ENCODE peak calls at places on chromosomes 16 and 17, in five cellular contexts. R, T, D, H and I are unnamed samples.

GRCh38 chr16:23940111-23940510 is 104.3 kb downstream of the PRKCB start:
- DNase-seq in T (no peak), D (no peak), R (no peak), H (no peak), I (no peak)

GRCh38 chr17:17737938-17738894 is 57.0 kb downstream of the RAI1 start:
- DNase-seq in H (peak), D (no peak), T (no peak), R (peak), I (no peak)

GRCh38 chr16:72725643-72726042 is 322.3 kb downstream of the ZFHX3 start:
- DNase-seq in R (no peak), D (no peak), T (no peak), H (no peak), I (no peak)

GRCh38 chr17:50027639-50028206 is 28.2 kb upstream of the ITGA3 start:
- DNase-seq in H (peak), D (peak), R (peak), T (no peak), I (no peak)

GRCh38 chr16:3026609-3027487 is 3.0 kb downstream of the THOC6 start:
- DNase-seq in D (no peak), H (no peak), R (peak), T (no peak), I (no peak)

GRCh38 chr17:29616300-29617048 is 6.2 kb downstream of the CORO6 start:
- DNase-seq in H (no peak), T (no peak), D (no peak), R (no peak), I (no peak)

GRCh38 chr17:68344701-68345136 is 53.4 kb downstream of the ARSG start:
- DNase-seq in R (no peak), D (no peak), T (no peak), H (no peak), I (no peak)

GRCh38 chr17:74879308-74879707 is 6.5 kb upstream of the FDXR start:
- DNase-seq in R (no peak), H (no peak), D (no peak), T (no peak), I (no peak)

GRCh38 chr16:59252317-59252716 is 518.2 kb upstream of the GOT2 start:
- DNase-seq in R (no peak), T (no peak), H (no peak), D (no peak), I (no peak)

GRCh38 chr16:56357765-56358322 is 67.5 kb downstream of the AMFR start:
- DNase-seq in T (peak), D (no peak), H (no peak), R (no peak), I (peak)

GRCh38 chr16:56246051-56246817 is 54.9 kb downstream of the GNAO1 start:
- DNase-seq in T (no peak), H (no peak), R (no peak), D (no peak), I (no peak)

GRCh38 chr16:69328854-69329316 is 1.5 kb downstream of the PDF start:
- DNase-seq in R (peak), H (no peak), D (no peak), T (peak), I (peak)

GRCh38 chr16:11057696-11058345 is 113.5 kb downstream of the CLEC16A start:
- DNase-seq in D (no peak), R (no peak), T (no peak), H (no peak), I (no peak)

GRCh38 chr17:75147878-75148546 is 6.3 kb downstream of the JPT1 start:
- DNase-seq in R (no peak), H (no peak), D (no peak), T (no peak), I (no peak)

GRCh38 chr16:67562526-67562917 is at the start of gene CTCF:
- DNase-seq in T (peak), R (peak), H (peak), D (peak), I (no peak)

GRCh38 chr16:89035698-89036570 is 57.7 kb upstream of the ACSF3 start:
- DNase-seq in D (no peak), R (no peak), T (no peak), H (no peak), I (no peak)

GRCh38 chr17:67221062-67221998 is 23.7 kb downstream of the HELZ start:
- DNase-seq in R (no peak), D (peak), T (peak), H (no peak), I (no peak)
- TF ChIP-seq CTCF in R (no peak), D (peak), T (peak), H (peak), I (no peak)

GRCh38 chr17:7239091-7240027 is at the start of gene PHF23:
- DNase-seq in H (peak), T (peak), R (peak), D (peak), I (peak)
- TF ChIP-seq CTCF in H (no peak), T (no peak), R (peak), D (no peak), I (no peak)

GRCh38 chr17:15444805-15445204 is 22.6 kb downstream of the CDRT4 start:
- DNase-seq in T (no peak), R (no peak), H (no peak), D (no peak), I (no peak)

GRCh38 chr17:15442316-15443185 is 24.9 kb downstream of the CDRT4 start:
- DNase-seq in R (no peak), H (no peak), D (no peak), T (no peak), I (no peak)

GRCh38 chr17:15447928-15448579 is 19.4 kb downstream of the CDRT4 start:
- DNase-seq in T (no peak), H (no peak), D (no peak), R (no peak), I (no peak)

GRCh38 chr17:15448580-15448956 is 18.9 kb downstream of the CDRT4 start:
- DNase-seq in T (no peak), D (no peak), H (no peak), R (no peak), I (no peak)

DNA sequence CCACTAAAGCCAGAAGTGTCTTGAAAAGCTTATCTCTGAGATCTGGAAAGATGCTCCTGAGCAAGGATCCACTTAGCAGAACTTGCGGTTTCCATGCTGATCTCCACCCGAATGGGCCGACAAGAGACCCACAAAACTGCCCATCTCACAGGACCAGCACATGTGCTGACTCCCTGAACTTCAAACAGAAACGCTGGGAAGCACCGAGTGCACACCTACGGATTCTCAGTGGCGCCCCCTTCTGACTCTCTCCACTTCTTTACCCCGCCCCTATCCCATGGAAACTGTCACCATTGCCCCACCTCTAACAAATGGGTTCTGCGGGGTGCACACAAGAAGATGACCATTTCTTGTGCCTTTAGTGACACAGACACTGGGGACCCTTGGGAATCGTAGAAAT is 21.4 kb downstream of the CDRT4 start:
- DNase-seq in D (no peak), R (no peak), H (no peak), T (no peak), I (no peak)
- TF ChIP-seq CTCF in D (peak), R (no peak), H (no peak), T (no peak), I (no peak)

GRCh38 chr16:80318107-80318506 is 222.7 kb upstream of the DYNLRB2 start:
- DNase-seq in R (no peak), H (no peak), D (no peak), T (no peak), I (no peak)

GRCh38 chr16:80319181-80319580 is 221.6 kb upstream of the DYNLRB2 start:
- DNase-seq in H (no peak), R (no peak), T (peak), D (no peak), I (no peak)

GRCh38 chr16:80323187-80323807 is 217.5 kb upstream of the DYNLRB2 start:
- DNase-seq in D (no peak), R (peak), T (no peak), H (no peak), I (no peak)

GRCh38 chr16:80314042-80314441 is 226.8 kb upstream of the DYNLRB2 start:
- DNase-seq in T (no peak), D (no peak), R (no peak), H (no peak), I (no peak)

GRCh38 chr16:80317132-80318098 is 223.4 kb upstream of the DYNLRB2 start:
- DNase-seq in D (no peak), R (peak), H (no peak), T (peak), I (no peak)
- TF ChIP-seq CTCF in D (no peak), R (peak), H (no peak), T (peak), I (no peak)

GRCh38 chr17:4733073-4733531 is 1.9 kb downstream of the MED11 start:
- DNase-seq in R (no peak), T (peak), D (no peak), H (no peak), I (peak)
- TF ChIP-seq CTCF in R (peak), T (peak), D (no peak), H (no peak), I (no peak)

DNA sequence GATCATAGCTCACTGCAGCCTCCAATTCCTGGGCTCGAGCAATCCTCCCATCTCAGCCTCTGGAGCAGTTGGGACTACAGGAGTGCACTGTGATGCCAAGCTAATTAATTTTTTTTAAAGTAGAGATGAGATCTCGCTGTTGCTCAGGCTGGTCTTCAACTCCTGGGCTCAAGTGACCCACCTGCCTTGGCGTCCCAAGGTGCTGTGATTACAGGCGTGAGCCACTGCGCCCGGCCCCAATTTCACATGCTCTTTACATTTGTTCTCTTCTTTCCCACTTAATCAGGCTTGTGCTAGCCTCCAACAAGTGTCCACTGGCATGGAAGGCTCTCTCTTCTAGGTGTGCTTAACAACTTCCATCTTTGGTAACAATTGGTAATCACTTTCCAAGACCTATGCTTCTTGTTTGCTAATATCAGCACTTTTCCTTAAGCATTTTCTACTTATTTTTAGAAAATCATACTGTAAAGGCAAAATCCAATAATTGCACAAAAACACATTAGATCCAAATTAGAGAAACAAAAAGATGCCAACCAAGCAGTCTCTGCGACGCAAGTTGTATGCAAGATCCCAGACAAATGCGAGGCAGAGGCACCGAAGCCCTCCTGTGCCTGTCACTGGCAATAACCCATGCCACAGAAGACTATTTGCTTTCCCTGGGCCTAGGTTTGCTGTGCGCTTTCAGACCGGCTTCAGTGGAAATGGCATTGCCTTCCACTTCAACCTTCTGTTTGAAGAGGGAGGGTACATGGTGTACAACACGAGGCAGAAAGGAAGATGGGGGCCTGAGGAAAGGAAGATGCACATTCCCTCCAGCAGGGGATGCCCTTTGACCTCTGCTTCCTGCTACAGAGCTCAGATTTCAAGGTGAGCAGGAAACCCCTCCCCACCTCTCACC is 52.6 kb downstream of the NOS2 start:
- DNase-seq in T (no peak), R (no peak), H (peak), D (no peak), I (no peak)
- TF ChIP-seq CTCF in T (peak), R (no peak), H (no peak), D (no peak), I (no peak)

DNA sequence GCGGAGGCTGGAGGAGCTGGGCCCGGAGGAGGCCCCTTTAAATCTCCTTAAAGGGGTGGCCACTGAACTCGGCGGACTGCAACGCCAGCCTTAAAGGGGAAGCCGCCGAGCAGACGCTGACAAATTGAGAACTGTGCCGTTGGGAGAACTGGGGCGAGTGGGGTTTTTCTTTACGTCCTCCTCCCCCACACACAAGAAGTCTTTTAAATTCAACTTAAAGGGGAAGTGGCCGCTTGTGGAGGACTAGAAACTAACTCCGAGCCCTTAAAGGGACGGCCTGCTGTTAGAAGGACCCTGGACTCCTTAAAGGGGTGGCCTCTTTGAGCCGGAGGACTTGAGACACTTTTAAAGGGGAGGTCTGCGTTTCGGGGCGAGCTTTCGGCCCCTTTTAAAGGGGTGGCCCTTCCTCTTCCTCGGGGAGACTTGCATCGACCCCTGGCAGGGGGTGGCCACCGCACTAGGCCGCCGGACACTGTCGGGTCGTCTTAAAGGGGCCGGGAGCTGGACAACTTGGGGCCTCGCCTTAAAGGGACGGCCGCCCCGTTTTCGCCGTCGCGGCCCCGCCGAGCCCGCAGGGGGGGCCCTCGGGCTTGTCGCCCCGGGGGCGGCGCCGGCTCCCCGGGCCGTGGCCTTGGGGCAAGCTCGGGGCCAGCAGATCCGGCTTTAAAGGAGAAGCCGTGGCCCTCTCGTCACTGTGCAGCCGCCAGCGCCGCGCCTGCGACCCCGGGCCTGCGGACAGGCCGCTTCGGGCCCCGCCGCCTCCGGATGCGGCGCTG is 688 bp downstream of the FBRS start:
- DNase-seq in R (peak), D (peak), T (peak), H (peak), I (peak)
- TF ChIP-seq CTCF in R (no peak), D (peak), T (peak), H (no peak), I (no peak)

GRCh38 chr17:28318759-28319660 is at the start of gene TMEM97:
- DNase-seq in T (peak), R (peak), H (peak), D (peak), I (peak)
- TF ChIP-seq CTCF in T (no peak), R (peak), H (no peak), D (no peak), I (no peak)